ENCODE peak calls at places on chromosomes 2 and 18, in four cellular contexts. One of them, this sample, is unnamed.
A peak's percentile ranks its signal among the peaks of the same experiment; 100 is the strongest.

GRCh38 chr2:134135793-134136192 is 118.1 kb upstream of the MGAT5 start:
- DNase-seq in MM.1S: no peak
- DNase-seq in GM23338: no peak
- DNase-seq in hepatocyte: no peak
- DNase-seq in this sample: no peak

GRCh38 chr2:56199492-56199891 is 15.7 kb downstream of the CCDC85A start:
- DNase-seq in MM.1S: no peak
- DNase-seq in GM23338: no peak
- DNase-seq in hepatocyte: no peak
- DNase-seq in this sample: no peak

GRCh38 chr2:37582911-37583310 is 88.5 kb downstream of the CDC42EP3 start:
- DNase-seq in MM.1S: no peak
- DNase-seq in GM23338: no peak
- DNase-seq in hepatocyte: no peak
- DNase-seq in this sample: no peak

GRCh38 chr2:10407841-10408648 is 40.1 kb downstream of the ODC1 start:
- DNase-seq in MM.1S: peak; percentile 81
- DNase-seq in GM23338: peak; percentile 34
- DNase-seq in hepatocyte: peak; percentile 76
- DNase-seq in this sample: no peak

GRCh38 chr2:65922030-65922429 is 489.6 kb upstream of the SPRED2 start:
- DNase-seq in MM.1S: peak; percentile 96
- DNase-seq in GM23338: no peak
- DNase-seq in hepatocyte: no peak
- DNase-seq in this sample: no peak

GRCh38 chr2:1546023-1546591 is 132.8 kb downstream of the TPO start:
- DNase-seq in MM.1S: peak; percentile 16
- DNase-seq in GM23338: peak; percentile 75
- DNase-seq in hepatocyte: peak; percentile 79
- DNase-seq in this sample: peak; percentile 60

GRCh38 chr2:135676031-135676430 is 65.6 kb upstream of the UBXN4 start:
- DNase-seq in MM.1S: no peak
- DNase-seq in GM23338: no peak
- DNase-seq in hepatocyte: no peak
- DNase-seq in this sample: no peak

GRCh38 chr2:203175371-203175770 is 63.4 kb upstream of the CYP20A1 start:
- DNase-seq in MM.1S: no peak
- DNase-seq in GM23338: no peak
- DNase-seq in hepatocyte: no peak
- DNase-seq in this sample: no peak

GRCh38 chr2:162915858-162916257 is 77.3 kb upstream of the KCNH7 start:
- DNase-seq in MM.1S: peak; percentile 95
- DNase-seq in GM23338: no peak
- DNase-seq in hepatocyte: no peak
- DNase-seq in this sample: no peak

GRCh38 chr2:101520246-101520645 is 45.3 kb upstream of the RFX8 start:
- DNase-seq in MM.1S: no peak
- DNase-seq in GM23338: no peak
- DNase-seq in hepatocyte: no peak
- DNase-seq in this sample: peak; percentile 66

GRCh38 chr2:64711260-64711659 is 57.5 kb upstream of the SERTAD2 start:
- DNase-seq in MM.1S: no peak
- DNase-seq in GM23338: no peak
- DNase-seq in hepatocyte: no peak
- DNase-seq in this sample: peak; percentile 17

GRCh38 chr2:26900831-26901321 is 52.9 kb downstream of the DPYSL5 start:
- DNase-seq in MM.1S: no peak
- DNase-seq in GM23338: no peak
- DNase-seq in hepatocyte: no peak
- DNase-seq in this sample: no peak

GRCh38 chr2:99643824-99644787 is 154.3 kb upstream of the REV1 start:
- DNase-seq in MM.1S: no peak
- DNase-seq in GM23338: no peak
- DNase-seq in hepatocyte: no peak
- DNase-seq in this sample: no peak

GRCh38 chr18:38052879-38053590 is 487.4 kb upstream of the CELF4 start:
- DNase-seq in MM.1S: no peak
- DNase-seq in GM23338: no peak
- DNase-seq in hepatocyte: no peak
- DNase-seq in this sample: no peak

GRCh38 chr2:239589270-239589825 is 188.5 kb upstream of the HDAC4 start:
- DNase-seq in MM.1S: no peak
- DNase-seq in GM23338: no peak
- DNase-seq in hepatocyte: no peak
- DNase-seq in this sample: peak; percentile 46

GRCh38 chr2:28102455-28102874 is 211.9 kb downstream of the BABAM2 start:
- DNase-seq in MM.1S: no peak
- DNase-seq in GM23338: no peak
- DNase-seq in hepatocyte: no peak
- DNase-seq in this sample: peak; percentile 33

GRCh38 chr2:144377929-144378328 is 142.0 kb downstream of the ZEB2 start:
- DNase-seq in MM.1S: no peak
- DNase-seq in GM23338: no peak
- DNase-seq in hepatocyte: no peak
- DNase-seq in this sample: no peak

GRCh38 chr18:51330739-51331138 is 133.3 kb upstream of the MEX3C start:
- DNase-seq in MM.1S: no peak
- DNase-seq in GM23338: no peak
- DNase-seq in hepatocyte: no peak
- DNase-seq in this sample: no peak

GRCh38 chr18:76970749-76971148 is 148.4 kb downstream of the ZNF236 start:
- DNase-seq in MM.1S: no peak
- DNase-seq in GM23338: no peak
- DNase-seq in hepatocyte: no peak
- DNase-seq in this sample: no peak

GRCh38 chr2:12071343-12071742 is 324.9 kb downstream of the LPIN1 start:
- DNase-seq in MM.1S: no peak
- DNase-seq in GM23338: no peak
- DNase-seq in hepatocyte: no peak
- DNase-seq in this sample: no peak

GRCh38 chr2:74554821-74555531 is 456 bp downstream of the DOK1 start:
- DNase-seq in MM.1S: peak; percentile 61
- DNase-seq in GM23338: peak; percentile 66
- DNase-seq in hepatocyte: peak; percentile 73
- DNase-seq in this sample: peak; percentile 58

DNA sequence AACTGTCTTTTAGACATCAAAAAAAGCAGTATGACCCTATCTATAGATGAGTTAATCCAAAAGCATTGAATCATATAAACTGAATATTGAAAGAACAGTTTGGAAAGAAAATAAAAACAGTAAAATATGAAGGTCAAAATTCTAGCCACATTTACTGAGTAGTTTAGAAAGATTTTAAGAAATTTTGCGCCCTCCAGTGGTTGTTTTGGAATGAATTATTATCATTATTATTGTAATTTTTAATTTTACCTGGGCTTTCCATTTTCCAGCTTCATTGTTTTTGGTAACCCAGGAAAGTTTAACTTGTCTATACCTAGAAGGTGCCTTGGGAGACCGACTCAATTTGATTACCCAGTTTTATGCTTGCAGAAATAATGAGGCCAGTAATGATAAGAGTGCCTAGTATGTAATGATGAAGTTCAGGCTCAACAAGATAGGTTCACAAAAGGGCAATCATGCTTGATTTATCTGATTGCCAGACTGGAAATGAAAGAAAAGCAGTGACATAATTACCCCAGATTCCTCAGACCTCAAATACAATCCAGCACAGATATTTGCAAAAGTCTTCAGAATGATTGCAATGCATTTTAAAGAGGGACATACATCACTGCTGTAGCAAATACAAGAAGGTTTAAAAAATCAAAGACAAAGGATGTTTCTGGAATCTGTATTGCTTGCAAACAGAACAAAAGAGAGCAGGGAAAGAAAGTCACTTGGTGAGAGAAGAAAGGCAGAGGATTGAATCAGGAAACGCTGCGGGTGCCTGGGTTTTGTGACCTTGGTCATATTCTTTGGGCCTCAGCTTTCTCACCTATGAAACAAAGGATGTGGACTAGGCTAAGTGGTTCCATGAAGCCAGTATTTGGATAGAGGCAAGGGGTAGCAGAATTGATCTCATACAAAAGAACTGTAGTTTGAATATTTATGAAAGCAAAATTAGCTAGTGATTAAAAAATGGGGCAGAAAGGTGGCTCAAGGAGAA is 153.8 kb downstream of the MAP2 start:
- DNase-seq in MM.1S: peak; percentile 46
- DNase-seq in GM23338: peak; percentile 29
- DNase-seq in hepatocyte: peak; percentile 32
- DNase-seq in this sample: no peak
- TF ChIP-seq CTCF in MM.1S: peak; percentile 37
- TF ChIP-seq CTCF in GM23338: peak; percentile 66
- TF ChIP-seq CTCF in hepatocyte: peak; percentile 60
- TF ChIP-seq CTCF in this sample: peak; percentile 47

DNA sequence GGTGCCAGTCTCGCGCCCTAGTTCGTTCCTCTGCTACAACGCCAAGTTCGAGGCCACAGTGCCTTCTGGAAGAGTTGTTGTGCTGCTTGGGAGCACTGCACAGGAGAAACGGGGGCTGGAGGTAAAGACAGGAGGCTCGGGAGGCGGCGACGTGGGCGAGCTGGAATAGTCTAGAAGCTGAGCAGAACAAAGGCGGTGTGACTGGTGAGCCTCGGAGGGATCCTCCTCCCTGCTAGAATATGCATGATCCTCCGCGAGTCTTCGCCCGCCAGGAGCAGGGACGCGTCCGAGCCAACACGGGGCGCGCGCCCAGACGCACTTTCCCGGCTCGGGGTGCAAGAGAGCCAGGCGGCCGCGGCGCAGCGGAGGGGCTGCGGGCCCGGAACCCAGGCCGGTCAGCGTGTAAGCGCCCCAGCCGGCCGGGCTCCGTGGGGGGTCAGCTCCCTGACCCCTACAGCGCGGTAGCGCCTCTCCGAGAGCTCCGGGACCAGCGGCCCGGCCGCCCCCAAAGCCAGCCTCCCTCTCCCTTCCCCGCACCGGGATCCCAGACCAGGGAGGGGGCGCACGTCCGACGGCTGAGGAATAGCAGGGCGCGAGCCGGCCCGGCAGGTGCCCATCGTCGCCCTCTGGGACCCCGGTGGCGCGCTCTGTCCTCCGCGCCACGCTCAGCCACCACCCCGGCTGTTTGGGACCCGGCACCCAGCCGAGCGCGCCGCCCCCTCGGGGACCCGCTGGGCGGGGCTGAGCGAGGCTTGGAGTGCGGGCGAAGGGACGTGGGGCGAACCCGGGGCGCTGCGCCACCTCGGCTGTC is 62.4 kb downstream of the GNAL start:
- DNase-seq in MM.1S: no peak
- DNase-seq in GM23338: peak; percentile 80
- DNase-seq in hepatocyte: peak; percentile 33
- DNase-seq in this sample: no peak
- TF ChIP-seq EZH2 in MM.1S: no peak
- TF ChIP-seq EZH2 in GM23338: peak; percentile 25
- TF ChIP-seq EZH2 in hepatocyte: peak; percentile 26
- TF ChIP-seq EZH2 in this sample: no peak

GRCh38 chr2:20049631-20050030 is 1.8 kb downstream of the LAPTM4A start:
- DNase-seq in MM.1S: no peak
- DNase-seq in GM23338: peak; percentile 48
- DNase-seq in hepatocyte: no peak
- DNase-seq in this sample: no peak

GRCh38 chr2:20052229-20052871 is 922 bp upstream of the LAPTM4A start:
- DNase-seq in MM.1S: no peak
- DNase-seq in GM23338: peak; percentile 15
- DNase-seq in hepatocyte: peak; percentile 46
- DNase-seq in this sample: no peak

GRCh38 chr2:20051518-20052228 is at the start of gene LAPTM4A:
- DNase-seq in MM.1S: peak; percentile 100
- DNase-seq in GM23338: peak; percentile 100
- DNase-seq in hepatocyte: peak; percentile 100
- DNase-seq in this sample: peak; percentile 98

GRCh38 chr2:20050104-20050711 is 1.2 kb downstream of the LAPTM4A start:
- DNase-seq in MM.1S: peak; percentile 37
- DNase-seq in GM23338: peak; percentile 9
- DNase-seq in hepatocyte: peak; percentile 64
- DNase-seq in this sample: peak; percentile 8

DNA sequence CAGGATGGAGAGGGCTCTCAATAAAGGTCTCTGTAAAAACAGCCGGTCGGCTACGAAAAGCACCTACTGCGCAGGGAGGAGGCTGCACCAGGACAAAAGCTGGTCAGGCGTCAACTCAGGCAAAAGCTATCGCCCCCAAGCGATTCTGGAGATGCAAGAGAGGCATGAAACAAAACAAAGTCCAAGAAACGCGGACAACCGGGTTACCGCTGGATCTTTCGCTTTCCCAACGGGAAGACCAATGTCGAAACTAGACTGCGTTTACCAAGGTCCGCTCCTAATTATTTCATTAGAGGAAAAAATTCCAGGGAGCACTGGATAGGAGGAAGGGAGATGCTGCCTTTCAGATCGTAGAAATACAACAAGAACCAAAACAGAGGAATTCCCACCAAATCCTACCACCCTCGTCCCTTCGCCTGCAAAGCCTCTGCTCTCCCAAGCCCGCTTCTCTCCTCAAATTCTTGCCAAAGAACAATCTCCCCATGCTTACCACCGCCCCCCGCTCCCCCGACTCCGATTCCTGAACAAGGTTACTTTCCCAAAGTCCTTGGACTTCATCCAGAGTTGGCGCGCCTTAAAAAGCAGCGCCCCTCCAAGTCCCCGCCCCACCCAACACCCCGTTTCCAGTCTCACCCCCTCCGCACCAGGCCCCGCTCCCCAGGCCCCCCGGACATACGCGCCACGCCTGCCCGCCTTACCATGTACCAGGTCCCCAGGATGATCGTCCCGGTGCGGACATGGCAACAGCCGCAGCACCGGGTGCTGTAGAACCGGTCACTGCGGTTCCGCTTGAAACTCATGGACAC is 513 bp downstream of the LAPTM4A start:
- DNase-seq in MM.1S: peak; percentile 63
- DNase-seq in GM23338: peak; percentile 73
- DNase-seq in hepatocyte: peak; percentile 78
- DNase-seq in this sample: peak; percentile 31
- TF ChIP-seq CTCF in MM.1S: peak; percentile 30
- TF ChIP-seq CTCF in GM23338: no peak
- TF ChIP-seq CTCF in hepatocyte: no peak
- TF ChIP-seq CTCF in this sample: peak; percentile 35

DNA sequence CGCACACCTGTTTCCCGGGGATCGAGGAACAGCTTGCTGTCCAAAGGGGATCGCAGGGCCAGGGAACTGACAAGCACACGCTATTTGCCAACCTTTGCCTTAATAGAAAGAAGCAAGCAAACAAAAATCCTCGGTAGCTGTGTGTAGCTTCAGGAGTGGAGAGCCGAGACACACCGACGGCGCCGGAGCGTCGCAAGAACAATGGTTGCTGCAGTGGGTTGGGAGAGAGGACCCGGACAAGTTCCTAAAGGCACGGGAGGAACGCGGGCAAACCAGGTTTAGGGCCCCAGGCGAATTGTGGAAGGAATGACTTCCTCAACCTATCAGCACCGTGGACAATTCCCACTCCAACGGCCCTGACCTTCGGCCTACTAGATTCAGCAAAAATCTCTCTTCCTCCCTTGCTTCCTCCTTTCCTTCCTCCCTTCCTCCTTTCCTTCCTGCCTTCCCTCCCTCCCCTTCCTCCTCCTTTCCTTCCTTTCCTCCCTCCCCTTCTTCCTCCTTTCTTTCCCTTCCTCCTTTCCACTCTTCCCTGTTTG is 4.9 kb upstream of the NEUROD1 start:
- DNase-seq in MM.1S: no peak
- DNase-seq in GM23338: peak; percentile 83
- DNase-seq in hepatocyte: peak; percentile 36
- DNase-seq in this sample: no peak
- TF ChIP-seq EZH2 in MM.1S: no peak
- TF ChIP-seq EZH2 in GM23338: peak; percentile 55
- TF ChIP-seq EZH2 in hepatocyte: no peak
- TF ChIP-seq EZH2 in this sample: no peak

This sample was measured in DND-41.